ENCODE peak calls at places on chromosome 10, in ten cellular contexts. V is T-helper 2 cell; H is effector CD4-positive, alpha-beta T cell; U is IMR-90; F is Caki2; M is activated naive CD4-positive, alpha-beta T cell treated with Interleukin-2 at 50 U/mL for 16 hours; T is aorta; G is K562; W is RWPE1; X is activated CD4-positive, alpha-beta T cell treated with anti-CD3 and anti-CD28 coated beads, Interleukin-2, amount 50 U/mL, for 4 hours. D is an unnamed sample.

GRCh38 chr10:124093076-124093773 is at the start of gene CHST15:
- DNase-seq in F (peak; percentile 87), G (no peak), W (peak; percentile 91), M (no peak), X (no peak), V (no peak), U (no peak), H (no peak), T (peak; percentile 87), D (no peak)

GRCh38 chr10:122112625-122113160 is 123.7 kb downstream of the TACC2 start:
- DNase-seq in H (no peak), U (peak; percentile 96), W (peak; percentile 93), T (peak; percentile 95), G (peak; percentile 22), F (peak; percentile 93), X (no peak), V (no peak), M (no peak), D (peak; percentile 38)

GRCh38 chr10:3720228-3721019 is 64.6 kb downstream of the KLF6 start:
- DNase-seq in H (no peak), M (no peak), U (peak; percentile 88), T (no peak), G (no peak), W (peak; percentile 71), F (no peak), V (no peak), X (no peak), D (no peak)

GRCh38 chr10:69172241-69172998 is 7.6 kb upstream of the SUPV3L1 start:
- DNase-seq in M (no peak), H (no peak), F (no peak), V (no peak), W (no peak), G (no peak), X (no peak), U (peak; percentile 6), T (no peak), D (no peak)

GRCh38 chr10:123930340-123931001 is 38.9 kb upstream of the CPXM2 start:
- DNase-seq in H (no peak), G (no peak), M (no peak), U (peak; percentile 15), T (peak; percentile 79), W (peak; percentile 38), F (no peak), V (no peak), X (no peak), D (no peak)

GRCh38 chr10:114052255-114052654 is 8.6 kb downstream of the ADRB1 start:
- DNase-seq in M (no peak), X (no peak), G (no peak), T (no peak), H (no peak), U (no peak), V (no peak), W (no peak), F (no peak), D (no peak)

GRCh38 chr10:106436123-106436740 is 728.3 kb downstream of the SORCS1 start:
- DNase-seq in W (peak; percentile 95), T (no peak), F (no peak), V (no peak), U (peak; percentile 26), G (no peak), H (no peak), M (no peak), X (no peak), D (no peak)

GRCh38 chr10:131224106-131224505 is 87.4 kb downstream of the TCERG1L start:
- DNase-seq in W (no peak), G (no peak), M (no peak), H (no peak), F (no peak), U (no peak), T (no peak), V (no peak), X (no peak), D (no peak)

GRCh38 chr10:9621216-9621615 is 1396.5 kb upstream of the CELF2 start:
- DNase-seq in G (no peak), F (no peak), X (no peak), M (no peak), H (no peak), U (peak; percentile 73), T (no peak), V (no peak), W (no peak), D (no peak)

GRCh38 chr10:113436836-113437235 is 116.0 kb upstream of the HABP2 start:
- DNase-seq in V (no peak), T (no peak), G (no peak), X (no peak), U (no peak), M (no peak), F (no peak), H (no peak), W (no peak), D (no peak)

GRCh38 chr10:107477266-107477665 is 312.8 kb upstream of the SORCS1 start:
- DNase-seq in M (no peak), G (no peak), F (no peak), H (no peak), T (no peak), V (no peak), X (no peak), W (no peak), U (no peak), D (no peak)

GRCh38 chr10:117762819-117763172 is 220.2 kb downstream of the EMX2 start:
- DNase-seq in G (peak; percentile 3), V (no peak), T (no peak), X (no peak), F (no peak), H (no peak), M (no peak), W (no peak), U (no peak), D (peak; percentile 65)

GRCh38 chr10:8168836-8169235 is 114.3 kb downstream of the GATA3 start:
- DNase-seq in H (no peak), W (no peak), X (no peak), V (no peak), U (no peak), M (no peak), G (no peak), T (no peak), F (no peak), D (no peak)

GRCh38 chr10:11255796-11256444 is 238.2 kb downstream of the CELF2 start:
- DNase-seq in G (no peak), T (no peak), X (no peak), F (no peak), H (no peak), V (no peak), W (no peak), M (no peak), U (no peak), D (no peak)

D was measured in erythroblast.